ENCODE peak calls at places on chromosome 4, in eight cellular contexts. C, Q, V, S, B, U, R and W are unnamed samples.

GRCh38 chr4:184384056-184384809 is 90.1 kb downstream of the IRF2 start:
- DNase-seq in C (no peak), Q (no peak), V (no peak), S (no peak), B (no peak), U (peak), R (no peak), W (peak)

GRCh38 chr4:140150886-140151699 is 2.9 kb downstream of the MAML3 start:
- DNase-seq in C (peak), Q (peak), V (peak), S (peak), B (peak), U (peak), R (peak), W (peak)

GRCh38 chr4:112370466-112370865 is 73.3 kb downstream of the ALPK1 start:
- DNase-seq in C (no peak), Q (no peak), V (no peak), S (no peak), B (no peak), U (peak), R (no peak), W (no peak)

GRCh38 chr4:5919571-5919970 is 26.7 kb upstream of the CRMP1 start:
- DNase-seq in C (no peak), Q (no peak), V (no peak), S (no peak), B (no peak), U (no peak), R (no peak), W (no peak)

GRCh38 chr4:179595671-179596410 is 2153.6 kb upstream of the AGA start:
- DNase-seq in C (no peak), Q (no peak), V (no peak), S (no peak), B (no peak), U (no peak), R (no peak), W (peak)

GRCh38 chr4:7352486-7352885 is 82.2 kb downstream of the PSAPL1 start:
- DNase-seq in C (no peak), Q (no peak), V (no peak), S (no peak), B (no peak), U (no peak), R (no peak), W (no peak)

GRCh38 chr4:127400736-127401346 is 231.9 kb upstream of the INTU start:
- DNase-seq in C (peak), Q (no peak), V (no peak), S (no peak), B (peak), U (peak), R (peak), W (peak)

GRCh38 chr4:2489841-2490552 is 21.1 kb downstream of the RNF4 start:
- DNase-seq in C (no peak), Q (no peak), V (no peak), S (no peak), B (no peak), U (no peak), R (no peak), W (no peak)

GRCh38 chr4:8771258-8771590 is 100.4 kb downstream of the HMX1 start:
- DNase-seq in C (no peak), Q (no peak), V (no peak), S (no peak), B (no peak), U (no peak), R (peak), W (no peak)

GRCh38 chr4:184644553-184645307 is 4.5 kb downstream of the CASP3 start:
- DNase-seq in C (no peak), Q (no peak), V (no peak), S (no peak), B (no peak), U (no peak), R (peak), W (no peak)

GRCh38 chr4:70705146-70705855 is 16.5 kb upstream of the RUFY3 start:
- DNase-seq in C (peak), Q (peak), V (peak), S (peak), B (peak), U (peak), R (peak), W (peak)

GRCh38 chr4:145882594-145882993 is 56.0 kb downstream of the ZNF827 start:
- DNase-seq in C (no peak), Q (no peak), V (no peak), S (no peak), B (no peak), U (no peak), R (no peak), W (no peak)

GRCh38 chr4:1512081-1512737 is 106.0 kb upstream of the NKX1-1 start:
- DNase-seq in C (no peak), Q (no peak), V (no peak), S (no peak), B (no peak), U (no peak), R (no peak), W (no peak)

GRCh38 chr4:183960021-183960420 is 54.9 kb downstream of the STOX2 start:
- DNase-seq in C (no peak), Q (peak), V (no peak), S (no peak), B (peak), U (peak), R (peak), W (peak)

GRCh38 chr4:152382057-152382785 is 153.7 kb downstream of the FBXW7 start:
- DNase-seq in C (no peak), Q (no peak), V (no peak), S (no peak), B (no peak), U (peak), R (no peak), W (peak)

GRCh38 chr4:83022724-83023427 is 12.1 kb upstream of the COPS4 start:
- DNase-seq in C (no peak), Q (no peak), V (no peak), S (no peak), B (no peak), U (peak), R (no peak), W (peak)

GRCh38 chr4:139798456-139798855 is 132.8 kb downstream of the MGST2 start:
- DNase-seq in C (no peak), Q (no peak), V (no peak), S (no peak), B (no peak), U (no peak), R (no peak), W (no peak)

GRCh38 chr4:41366911-41367517 is 110.3 kb downstream of the UCHL1 start:
- DNase-seq in C (no peak), Q (no peak), V (no peak), S (no peak), B (no peak), U (no peak), R (no peak), W (no peak)

GRCh38 chr4:85968945-85969830 is 390.7 kb downstream of the MAPK10 start:
- DNase-seq in C (no peak), Q (peak), V (no peak), S (no peak), B (peak), U (peak), R (peak), W (peak)

GRCh38 chr4:17941731-17942130 is 79.8 kb downstream of the LCORL start:
- DNase-seq in C (no peak), Q (no peak), V (no peak), S (no peak), B (no peak), U (no peak), R (no peak), W (no peak)

GRCh38 chr4:24644983-24645764 is 60.8 kb upstream of the DHX15 start:
- DNase-seq in C (no peak), Q (no peak), V (no peak), S (no peak), B (no peak), U (no peak), R (no peak), W (peak)

GRCh38 chr4:26557164-26557563 is 26.7 kb upstream of the TBC1D19 start:
- DNase-seq in C (no peak), Q (no peak), V (no peak), S (no peak), B (no peak), U (peak), R (no peak), W (peak)

GRCh38 chr4:151227731-151228130 is 49.2 kb upstream of the PRSS48 start:
- DNase-seq in C (no peak), Q (no peak), V (no peak), S (no peak), B (no peak), U (peak), R (peak), W (peak)

GRCh38 chr4:183908284-183908683 is 3.2 kb downstream of the STOX2 start:
- DNase-seq in C (no peak), Q (no peak), V (no peak), S (no peak), B (no peak), U (no peak), R (no peak), W (no peak)

GRCh38 chr4:119679251-119679650 is 50.6 kb upstream of the PDE5A start:
- DNase-seq in C (no peak), Q (no peak), V (no peak), S (no peak), B (no peak), U (no peak), R (no peak), W (peak)

GRCh38 chr4:10029403-10029802 is 8.1 kb upstream of the SLC2A9 start:
- DNase-seq in C (no peak), Q (no peak), V (no peak), S (no peak), B (no peak), U (no peak), R (no peak), W (no peak)

GRCh38 chr4:54227261-54228063 is 1.6 kb upstream of the PDGFRA start:
- DNase-seq in C (no peak), Q (no peak), V (no peak), S (no peak), B (peak), U (peak), R (peak), W (peak)

GRCh38 chr4:6340446-6341015 is 70.9 kb downstream of the WFS1 start:
- DNase-seq in C (no peak), Q (no peak), V (no peak), S (no peak), B (no peak), U (no peak), R (no peak), W (no peak)

GRCh38 chr4:95572304-95572991 is 23.7 kb upstream of the UNC5C start:
- DNase-seq in C (no peak), Q (no peak), V (no peak), S (no peak), B (no peak), U (no peak), R (peak), W (peak)

GRCh38 chr4:165301833-165302232 is 25.6 kb upstream of the MSMO1 start:
- DNase-seq in C (peak), Q (no peak), V (no peak), S (no peak), B (no peak), U (peak), R (no peak), W (peak)